ENCODE peak calls at places on chromosomes 5 and 9, in ten cellular contexts. W is A673, O is right lobe of liver, C is mesendoderm, A is K562, D is mesenchymal stem cell, I is left ventricle myocardium inferior, L is neural progenitor cell, Y is A549, T is adrenal gland. K is an unnamed sample.

GRCh38 chr5:164439799-164440198 is 934.4 kb downstream of the MAT2B start:
- DNase-seq in L (no peak), Y (no peak), T (no peak), C (no peak), A (no peak), I (no peak), O (no peak), D (no peak), W (no peak), K (no peak)

GRCh38 chr5:43425965-43426364 is 13.8 kb upstream of the CCL28 start:
- DNase-seq in O (peak), L (no peak), T (no peak), I (no peak), C (no peak), W (no peak), D (peak), Y (no peak), A (no peak), K (no peak)

GRCh38 chr5:6745706-6746217 is 32.5 kb downstream of the TENT4A start:
- DNase-seq in O (no peak), I (no peak), C (peak), Y (peak), L (peak), T (no peak), W (peak), A (peak), D (peak), K (no peak)

GRCh38 chr9:99513441-99514112 is 291.5 kb downstream of the SEC61B start:
- DNase-seq in Y (no peak), T (no peak), W (no peak), A (no peak), L (no peak), I (no peak), O (peak), D (no peak), C (no peak), K (no peak)

GRCh38 chr5:175520321-175520720 is 42.0 kb downstream of the SFXN1 start:
- DNase-seq in Y (no peak), L (no peak), W (no peak), D (no peak), T (no peak), O (no peak), C (no peak), A (no peak), I (no peak), K (no peak)

GRCh38 chr5:149345892-149346222 is 558 bp downstream of the GRPEL2 start:
- DNase-seq in I (no peak), O (no peak), C (peak), Y (no peak), A (no peak), T (no peak), W (peak), D (peak), L (peak), K (no peak)

GRCh38 chr5:6915574-6915973 is 202.3 kb downstream of the TENT4A start:
- DNase-seq in C (no peak), Y (no peak), O (no peak), L (no peak), W (no peak), A (no peak), T (no peak), I (no peak), D (no peak), K (no peak)

GRCh38 chr9:134377976-134378375 is 51.7 kb downstream of the RXRA start:
- DNase-seq in W (no peak), D (no peak), C (no peak), A (no peak), T (peak), L (no peak), O (peak), Y (peak), I (peak), K (peak)

GRCh38 chr5:180792287-180792964 is 10.2 kb downstream of the MGAT1 start:
- DNase-seq in I (no peak), L (no peak), Y (no peak), O (peak), D (no peak), T (no peak), W (no peak), A (no peak), C (no peak), K (no peak)

GRCh38 chr5:143355710-143356109 is 47.8 kb downstream of the NR3C1 start:
- DNase-seq in W (peak), T (peak), C (no peak), D (peak), L (no peak), Y (peak), I (peak), A (peak), O (peak), K (peak)

GRCh38 chr5:142109356-142110045 is 922 bp downstream of the NDFIP1 start:
- DNase-seq in T (peak), C (peak), W (peak), A (no peak), Y (peak), L (peak), D (peak), I (no peak), O (no peak), K (no peak)

GRCh38 chr9:107175826-107176500 is 107.1 kb upstream of the RAD23B start:
- DNase-seq in I (peak), W (no peak), D (no peak), L (no peak), Y (no peak), O (no peak), T (no peak), C (peak), A (no peak), K (peak)

GRCh38 chr5:66932446-66932845 is 264.2 kb downstream of the CD180 start:
- DNase-seq in I (no peak), O (no peak), D (no peak), A (no peak), L (no peak), C (no peak), Y (no peak), T (no peak), W (no peak), K (no peak)

GRCh38 chr5:114176356-114176755 is 185.5 kb upstream of the KCNN2 start:
- DNase-seq in T (no peak), L (no peak), D (no peak), C (no peak), Y (no peak), I (no peak), A (no peak), W (no peak), O (no peak), K (no peak)

GRCh38 chr5:31934156-31934555 is 240.0 kb downstream of the GOLPH3 start:
- DNase-seq in L (peak), Y (no peak), I (no peak), O (no peak), T (no peak), W (peak), D (no peak), A (no peak), C (peak), K (no peak)

GRCh38 chr5:96870094-96871021 is 5.9 kb upstream of the ERAP2 start:
- DNase-seq in C (no peak), Y (no peak), I (no peak), D (no peak), A (no peak), O (no peak), T (no peak), L (no peak), W (no peak), K (no peak)

GRCh38 chr5:140571105-140571504 is 6.5 kb downstream of the SLC35A4 start:
- DNase-seq in T (peak), O (no peak), I (peak), Y (no peak), C (no peak), A (no peak), W (no peak), L (no peak), D (no peak), K (no peak)

GRCh38 chr5:159971931-159972461 is 36.9 kb upstream of the TTC1 start:
- DNase-seq in W (no peak), A (no peak), C (peak), I (no peak), T (no peak), D (peak), O (peak), L (peak), Y (no peak), K (no peak)

GRCh38 chr9:93899609-93900435 is 55.3 kb downstream of the BARX1 start:
- DNase-seq in C (no peak), W (no peak), D (no peak), L (no peak), O (no peak), A (no peak), I (peak), Y (no peak), T (no peak), K (peak)

GRCh38 chr9:134382733-134383132 is 56.5 kb downstream of the RXRA start:
- DNase-seq in A (no peak), O (peak), L (no peak), I (no peak), C (no peak), W (no peak), D (no peak), T (no peak), Y (no peak), K (no peak)

GRCh38 chr5:131810510-131811249 is 13.9 kb upstream of the FNIP1 start:
- DNase-seq in C (peak), L (peak), O (no peak), Y (no peak), W (peak), D (peak), A (no peak), I (no peak), T (no peak), K (no peak)

GRCh38 chr5:82521431-82522051 is 243.4 kb upstream of the RPS23 start:
- DNase-seq in A (no peak), O (no peak), C (no peak), I (no peak), T (no peak), Y (no peak), W (no peak), L (no peak), D (no peak), K (no peak)

DNA sequence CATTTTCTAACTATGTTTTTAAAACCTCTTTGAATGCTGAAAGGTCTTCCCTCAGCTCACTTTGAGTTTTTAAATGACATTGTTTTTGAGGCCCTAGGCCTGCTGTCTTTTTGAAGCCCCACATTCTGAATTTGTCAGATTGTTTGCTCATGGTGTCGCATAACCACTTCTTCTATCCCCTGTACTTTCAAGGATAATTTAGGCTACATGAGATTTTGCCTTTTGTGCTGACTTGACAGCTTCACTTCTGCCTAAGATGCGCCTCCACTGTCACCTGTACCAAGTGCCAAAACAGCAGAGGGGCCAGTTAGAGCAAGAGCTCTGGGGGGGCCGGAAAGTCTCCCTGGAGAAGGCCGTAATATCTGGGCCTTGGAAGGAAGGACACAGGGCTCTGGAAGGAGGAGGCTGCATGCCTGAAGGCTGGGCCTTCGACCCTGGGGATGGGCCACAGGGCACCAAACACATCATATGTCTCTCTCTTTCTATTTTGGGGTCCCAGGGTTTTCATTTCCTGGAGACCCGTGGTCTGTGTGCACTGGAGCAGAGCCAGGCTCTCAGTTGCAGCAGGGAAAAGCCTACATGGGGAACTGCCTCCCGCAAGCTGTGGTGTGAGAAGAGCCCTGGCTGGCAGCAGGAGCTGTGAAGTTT is 49.1 kb downstream of the NDST1 start:
- DNase-seq in C (no peak), I (no peak), D (no peak), A (no peak), Y (no peak), W (no peak), O (no peak), T (no peak), L (no peak), K (no peak)
- H3K27ac ChIP-seq in C (no peak), I (no peak), D (peak), A (no peak), Y (no peak), W (no peak), O (no peak), T (no peak), L (no peak), K (peak)

GRCh38 chr5:14873093-14873492 is 1.5 kb upstream of the ANKH start:
- DNase-seq in I (peak), D (no peak), A (no peak), O (no peak), W (no peak), C (no peak), T (no peak), L (peak), Y (no peak), K (no peak)
- H3K4me3 ChIP-seq in I (peak), D (peak), A (no peak), O (peak), W (no peak), C (no peak), T (no peak), L (peak), Y (peak), K (peak)

GRCh38 chr9:127445851-127446719 is 5.1 kb downstream of the RPL12 start:
- DNase-seq in A (no peak), D (no peak), L (no peak), Y (no peak), W (no peak), T (no peak), C (peak), I (no peak), O (no peak), K (no peak)
- H3K27ac ChIP-seq in A (peak), D (peak), L (peak), Y (no peak), W (peak), T (no peak), C (no peak), I (no peak), O (no peak), K (peak)

GRCh38 chr9:126536131-126536530 is 77.6 kb upstream of the LMX1B start:
- DNase-seq in Y (no peak), I (no peak), D (no peak), L (no peak), A (no peak), O (no peak), T (no peak), C (no peak), W (no peak), K (no peak)
- H3K4me3 ChIP-seq in Y (no peak), I (no peak), D (no peak), L (no peak), A (no peak), O (no peak), T (no peak), C (no peak), W (no peak), K (no peak)

GRCh38 chr9:130191068-130191748 is 19.0 kb downstream of the NCS1 start:
- DNase-seq in W (no peak), D (no peak), C (no peak), A (no peak), O (no peak), T (no peak), I (no peak), L (no peak), Y (no peak), K (no peak)
- H3K27ac ChIP-seq in W (no peak), D (no peak), C (no peak), A (no peak), O (no peak), T (no peak), I (no peak), L (no peak), Y (no peak), K (no peak)

GRCh38 chr9:15249042-15249818 is 57.8 kb downstream of the TTC39B start:
- DNase-seq in O (no peak), A (no peak), C (peak), I (no peak), D (peak), T (no peak), L (peak), Y (no peak), W (no peak), K (no peak)
- H3K4me3 ChIP-seq in O (no peak), A (no peak), C (no peak), I (no peak), D (no peak), T (no peak), L (peak), Y (no peak), W (no peak), K (no peak)

GRCh38 chr5:102863058-102863457 is 108.0 kb downstream of the PAM start:
- DNase-seq in A (no peak), D (no peak), O (no peak), I (no peak), Y (no peak), W (no peak), T (no peak), L (no peak), C (no peak), K (no peak)

GRCh38 chr5:102865510-102866314 is 110.6 kb downstream of the PAM start:
- DNase-seq in O (peak), W (peak), C (peak), L (peak), T (peak), Y (peak), A (no peak), D (peak), I (peak), K (peak)

GRCh38 chr5:102863764-102864560 is 108.9 kb downstream of the PAM start:
- DNase-seq in I (no peak), W (no peak), L (peak), A (no peak), C (peak), D (peak), Y (no peak), O (no peak), T (no peak), K (no peak)

GRCh38 chr5:102866315-102866693 is 111.2 kb downstream of the PAM start:
- DNase-seq in T (no peak), C (no peak), L (no peak), I (no peak), O (no peak), D (no peak), W (peak), Y (no peak), A (no peak), K (no peak)

DNA sequence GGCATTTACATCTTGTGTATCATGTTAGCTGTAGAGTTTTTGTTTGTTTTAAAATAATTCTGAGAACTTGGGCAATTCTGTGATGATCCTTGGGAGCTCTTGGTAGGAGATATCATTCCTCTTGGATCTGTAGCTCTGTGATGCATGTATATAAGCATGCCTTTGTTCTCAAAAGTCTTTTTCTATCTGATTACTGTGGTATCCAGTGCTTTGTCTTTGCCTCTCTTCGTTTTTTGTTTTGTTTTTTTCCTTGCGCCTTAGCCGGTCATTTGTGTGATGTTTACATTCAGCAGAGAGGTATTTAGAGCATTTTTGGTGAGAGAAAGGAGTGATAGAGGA is 110.0 kb downstream of the PAM start:
- DNase-seq in L (peak), D (no peak), I (no peak), Y (no peak), T (no peak), A (no peak), O (no peak), C (no peak), W (no peak), K (no peak)
- H3K27ac ChIP-seq in L (peak), D (peak), I (peak), Y (peak), T (peak), A (no peak), O (no peak), C (peak), W (peak), K (peak)

GRCh38 chr9:14868418-14868771 is 41.8 kb downstream of the FREM1 start:
- DNase-seq in C (no peak), D (no peak), W (no peak), O (no peak), L (no peak), I (no peak), A (no peak), Y (no peak), T (no peak), K (no peak)

GRCh38 chr9:14870086-14870485 is 40.1 kb downstream of the FREM1 start:
- DNase-seq in D (no peak), T (no peak), O (no peak), C (no peak), I (no peak), L (no peak), Y (no peak), W (no peak), A (no peak), K (no peak)

GRCh38 chr9:14866200-14866749 is 44.0 kb downstream of the FREM1 start:
- DNase-seq in W (no peak), T (no peak), D (no peak), O (no peak), L (peak), C (no peak), Y (no peak), A (no peak), I (no peak), K (no peak)

GRCh38 chr9:14865206-14865605 is 45.0 kb downstream of the FREM1 start:
- DNase-seq in L (no peak), Y (no peak), A (no peak), O (no peak), D (no peak), C (no peak), T (no peak), I (no peak), W (no peak), K (no peak)

GRCh38 chr9:14868772-14869583 is 41.2 kb downstream of the FREM1 start:
- DNase-seq in D (peak), T (no peak), A (no peak), O (no peak), I (no peak), L (peak), Y (no peak), C (no peak), W (no peak), K (no peak)
- H3K4me3 ChIP-seq in D (no peak), T (no peak), A (no peak), O (no peak), I (no peak), L (no peak), Y (no peak), C (no peak), W (no peak), K (no peak)

K was measured in psoas muscle.